ENCODE peak calls at places on chromosomes 11 and 22, in nine cellular contexts. O is colonic mucosa; C is cardiac muscle cell; Y is CD8-positive, alpha-beta T cell; J is neural progenitor cell; B is stomach; F is psoas muscle; I is CD4-positive, alpha-beta memory T cell; N is right lobe of liver. P is an unnamed sample. For H3K4me1, the result is how much of the 10 kb centered on the place peaks cover.

GRCh38 chr22:22697377-22698120 is 53.1 kb downstream of the GGTLC2 start:
- DNase-seq in O (no peak), C (no peak), Y (no peak), J (no peak), B (no peak), F (no peak), I (no peak), N (no peak), P (no peak)

GRCh38 chr11:126834149-126834548 is 166.4 kb downstream of the KIRREL3 start:
- DNase-seq in O (no peak), C (no peak), Y (no peak), J (no peak), B (no peak), F (no peak), I (no peak), N (no peak), P (no peak)

GRCh38 chr11:92224394-92225205 is at the start of gene FAT3:
- DNase-seq in O (peak), C (peak), Y (no peak), J (peak), B (no peak), F (peak), I (no peak), N (no peak), P (no peak)

GRCh38 chr22:33474587-33474986 is 416.4 kb upstream of the SYN3 start:
- DNase-seq in O (no peak), C (no peak), Y (no peak), J (no peak), B (no peak), F (no peak), I (no peak), N (no peak), P (no peak)

GRCh38 chr11:1839924-1840779 is 1.4 kb downstream of the TNNI2 start:
- DNase-seq in O (peak), C (no peak), Y (no peak), J (no peak), B (peak), F (peak), I (no peak), N (peak), P (no peak)

GRCh38 chr11:22634897-22635629 is 9.4 kb upstream of the FANCF start:
- DNase-seq in O (no peak), C (no peak), Y (no peak), J (no peak), B (no peak), F (no peak), I (no peak), N (peak), P (no peak)

GRCh38 chr11:76634934-76635333 is 35.6 kb downstream of the LRRC32 start:
- DNase-seq in O (peak), C (no peak), Y (no peak), J (no peak), B (no peak), F (no peak), I (no peak), N (no peak), P (no peak)

GRCh38 chr11:23573430-23573829 is 713.2 kb upstream of the CCDC179 start:
- DNase-seq in O (no peak), C (no peak), Y (no peak), J (no peak), B (no peak), F (no peak), I (no peak), N (no peak), P (no peak)

GRCh38 chr11:120334894-120335462 is 1.2 kb upstream of the ARHGEF12 start:
- DNase-seq in O (peak), C (peak), Y (peak), J (peak), B (peak), F (no peak), I (peak), N (no peak), P (peak)

GRCh38 chr11:68242616-68243015 is 29.2 kb downstream of the C11orf24 start:
- DNase-seq in O (no peak), C (no peak), Y (no peak), J (no peak), B (no peak), F (no peak), I (no peak), N (no peak), P (no peak)

GRCh38 chr22:50505776-50506610 is 1.5 kb downstream of the LMF2 start:
- DNase-seq in O (no peak), C (no peak), Y (no peak), J (no peak), B (no peak), F (no peak), I (no peak), N (no peak), P (no peak)

GRCh38 chr11:71341173-71341572 is 88.8 kb upstream of the SHANK2 start:
- DNase-seq in O (no peak), C (no peak), Y (no peak), J (no peak), B (no peak), F (no peak), I (no peak), N (no peak), P (no peak)

GRCh38 chr11:69878927-69879733 is 59.9 kb upstream of the FGF3 start:
- DNase-seq in O (no peak), C (no peak), Y (no peak), J (no peak), B (no peak), F (no peak), I (no peak), N (peak), P (no peak)

GRCh38 chr22:46027219-46028068 is 50.5 kb upstream of the WNT7B start:
- DNase-seq in O (peak), C (peak), Y (no peak), J (peak), B (peak), F (peak), I (no peak), N (peak), P (no peak)

GRCh38 chr11:93933230-93933629 is 82.8 kb upstream of the VSTM5 start:
- DNase-seq in O (no peak), C (no peak), Y (no peak), J (no peak), B (no peak), F (no peak), I (no peak), N (no peak), P (no peak)

GRCh38 chr11:2465201-2466068 is 20.6 kb downstream of the KCNQ1 start:
- DNase-seq in O (peak), C (no peak), Y (no peak), J (no peak), B (peak), F (no peak), I (no peak), N (no peak), P (no peak)

GRCh38 chr11:101913631-101914030 is 1.2 kb upstream of the CEP126 start:
- DNase-seq in O (no peak), C (no peak), Y (no peak), J (no peak), B (no peak), F (no peak), I (no peak), N (no peak), P (no peak)

GRCh38 chr11:9138612-9139579 is 47.5 kb upstream of the SCUBE2 start:
- DNase-seq in O (peak), C (no peak), Y (no peak), J (no peak), B (peak), F (no peak), I (no peak), N (no peak), P (no peak)

GRCh38 chr22:49257551-49257951 is 570.1 kb downstream of the BRD1 start:
- DNase-seq in O (no peak), C (no peak), Y (no peak), J (no peak), B (peak), F (no peak), I (no peak), N (no peak), P (no peak)

GRCh38 chr11:19905280-19905853 is 192.7 kb downstream of the NAV2 start:
- DNase-seq in O (no peak), C (peak), Y (no peak), J (peak), B (no peak), F (no peak), I (no peak), N (no peak), P (no peak)

DNA sequence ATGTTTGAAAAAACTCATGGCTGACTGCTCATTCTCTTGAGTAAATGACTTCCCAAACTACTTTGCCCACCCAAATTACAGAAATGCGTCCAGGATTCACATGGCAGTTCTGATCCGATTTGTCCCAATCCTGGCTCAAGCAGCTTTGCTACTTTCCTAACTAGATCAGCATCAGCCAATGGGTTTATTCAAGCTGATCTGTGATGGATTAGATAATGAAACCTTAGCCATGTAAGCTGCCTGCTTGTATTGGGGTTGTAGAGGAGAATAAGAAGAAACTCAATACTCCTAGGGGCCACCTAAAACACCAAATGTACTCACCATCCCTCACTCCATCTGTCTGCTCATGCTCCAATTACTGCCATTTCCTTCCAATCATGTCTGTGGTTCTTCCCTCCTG is 7.0 kb downstream of the RBFOX2 start:
- DNase-seq in O (no peak), C (no peak), Y (no peak), J (no peak), B (no peak), F (no peak), I (no peak), N (no peak), P (no peak)
- H3K4me1 ChIP-seq in O (under half), C (under half), Y (under half), J (half or more), B (half or more), F (under half), I (under half), N (under half), P (under half)

GRCh38 chr11:96576383-96576782 is 186.6 kb downstream of the JRKL start:
- DNase-seq in O (no peak), C (no peak), Y (no peak), J (no peak), B (no peak), F (no peak), I (no peak), N (no peak), P (no peak)

GRCh38 chr11:96579642-96580041 is 189.8 kb downstream of the JRKL start:
- DNase-seq in O (no peak), C (no peak), Y (no peak), J (no peak), B (no peak), F (no peak), I (no peak), N (no peak), P (no peak)

GRCh38 chr11:96578379-96578778 is 188.6 kb downstream of the JRKL start:
- DNase-seq in O (no peak), C (no peak), Y (no peak), J (no peak), B (no peak), F (no peak), I (no peak), N (no peak), P (no peak)
- H3K4me1 ChIP-seq in O (under half), C (under half), Y (under half), J (under half), B (under half), F (under half), I (under half), N (under half), P (under half)

GRCh38 chr11:123407996-123408597 is 22.0 kb upstream of the GRAMD1B start:
- DNase-seq in O (no peak), C (no peak), Y (no peak), J (no peak), B (no peak), F (no peak), I (no peak), N (no peak), P (no peak)
- H3K4me1 ChIP-seq in O (under half), C (under half), Y (under half), J (half or more), B (under half), F (under half), I (under half), N (under half), P (under half)

DNA sequence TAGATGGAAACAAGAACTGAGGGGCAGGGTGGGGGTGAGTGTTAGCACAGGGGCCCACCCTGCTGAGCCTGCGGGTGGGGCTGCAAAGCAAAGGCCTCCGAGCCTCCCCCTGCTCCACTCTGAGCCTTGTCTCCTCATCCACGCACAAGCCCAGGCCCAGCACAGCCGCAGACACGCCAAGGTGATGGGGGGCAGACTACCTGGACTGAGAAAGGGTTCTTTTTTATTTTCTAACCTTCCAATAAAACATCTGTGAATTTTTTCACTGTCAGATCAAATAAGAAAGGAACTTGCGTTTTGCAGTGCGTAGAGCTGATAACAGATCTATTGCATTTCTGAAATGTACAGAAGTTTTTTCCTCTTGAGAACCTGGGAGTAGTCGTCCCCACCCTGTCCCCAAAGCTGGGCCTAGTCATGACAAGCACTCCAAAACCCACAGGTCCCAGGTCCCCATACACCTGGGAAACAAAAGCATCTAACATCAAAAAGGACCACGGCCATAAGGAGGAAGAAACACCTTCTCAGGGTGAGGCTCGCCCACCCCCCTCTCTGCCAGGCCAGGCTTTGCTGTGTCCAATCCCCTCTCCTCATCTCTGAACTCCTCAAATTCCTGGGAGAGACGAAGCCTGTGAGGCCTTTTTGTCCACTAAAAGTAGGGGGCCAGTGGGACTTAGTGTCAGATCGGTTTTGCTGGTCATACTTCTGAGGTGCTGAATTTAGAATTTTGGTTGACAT is 22.7 kb upstream of the CD5 start:
- DNase-seq in O (no peak), C (no peak), Y (peak), J (peak), B (no peak), F (no peak), I (peak), N (peak), P (no peak)
- H3K4me1 ChIP-seq in O (under half), C (under half), Y (half or more), J (under half), B (under half), F (under half), I (half or more), N (under half), P (half or more)

DNA sequence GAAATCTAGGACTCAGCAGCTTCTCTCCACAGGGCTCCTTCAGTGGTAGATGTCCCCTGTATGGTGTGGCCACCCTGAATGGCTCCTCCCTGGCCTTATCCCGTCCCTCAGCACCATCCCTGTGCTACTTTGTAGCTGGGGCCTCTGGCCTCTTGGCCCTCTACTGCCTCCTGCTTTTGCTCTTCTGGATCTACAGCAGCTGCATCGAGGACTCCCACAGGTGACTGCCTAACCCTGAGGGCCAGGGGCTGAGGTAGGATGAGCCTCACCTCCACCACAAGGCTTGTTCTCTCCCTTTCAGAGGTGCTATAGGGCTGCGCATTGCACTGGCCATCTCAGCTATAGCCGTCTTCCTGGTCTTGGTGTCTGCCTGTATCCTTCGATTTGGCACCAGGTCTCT is 1.8 kb downstream of the TMEM179B start:
- DNase-seq in O (no peak), C (no peak), Y (no peak), J (no peak), B (no peak), F (no peak), I (no peak), N (no peak), P (no peak)
- H3K4me1 ChIP-seq in O (under half), C (under half), Y (under half), J (under half), B (half or more), F (under half), I (half or more), N (under half), P (under half)

GRCh38 chr22:37244114-37244921 is at the start of gene RAC2:
- DNase-seq in O (peak), C (peak), Y (peak), J (peak), B (peak), F (peak), I (peak), N (peak), P (peak)

GRCh38 chr22:37245740-37246139 is 1.7 kb upstream of the RAC2 start:
- DNase-seq in O (no peak), C (no peak), Y (no peak), J (no peak), B (no peak), F (no peak), I (no peak), N (no peak), P (no peak)

GRCh38 chr22:37243402-37244113 is 511 bp downstream of the RAC2 start:
- DNase-seq in O (no peak), C (no peak), Y (peak), J (no peak), B (no peak), F (no peak), I (no peak), N (no peak), P (no peak)

GRCh38 chr22:37242395-37242918 is 1.6 kb downstream of the RAC2 start:
- DNase-seq in O (peak), C (no peak), Y (peak), J (no peak), B (peak), F (peak), I (peak), N (peak), P (peak)

GRCh38 chr22:37244922-37245722 is 1.1 kb upstream of the RAC2 start:
- DNase-seq in O (no peak), C (no peak), Y (no peak), J (no peak), B (no peak), F (no peak), I (no peak), N (no peak), P (no peak)
- H3K4me1 ChIP-seq in O (under half), C (under half), Y (under half), J (under half), B (under half), F (under half), I (under half), N (under half), P (under half)

DNA sequence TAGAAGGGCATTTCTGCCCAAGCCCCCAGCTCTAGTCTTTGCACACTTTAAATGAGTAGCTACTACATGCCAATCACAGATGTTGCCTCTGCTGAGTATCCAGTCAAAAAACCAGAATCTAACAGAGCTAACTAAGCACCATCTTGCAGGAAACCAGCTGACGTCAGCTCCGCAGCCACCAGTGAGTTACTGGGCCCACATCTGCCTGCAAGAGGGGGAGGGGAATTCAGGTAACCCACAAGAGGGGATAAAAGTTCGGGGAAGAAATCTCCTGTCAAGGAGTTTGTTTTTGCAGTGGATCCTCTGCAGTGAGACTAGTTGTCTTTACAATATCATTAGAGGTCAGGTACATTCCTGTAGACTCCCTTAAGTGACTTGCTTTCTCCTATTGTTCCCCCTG is 9.2 kb downstream of the CD44 start:
- DNase-seq in O (no peak), C (no peak), Y (peak), J (no peak), B (no peak), F (no peak), I (peak), N (no peak), P (peak)
- H3K4me1 ChIP-seq in O (under half), C (under half), Y (half or more), J (under half), B (half or more), F (under half), I (half or more), N (under half), P (half or more)

GRCh38 chr11:85627332-85627997 is at the start of gene DLG2:
- DNase-seq in O (peak), C (peak), Y (no peak), J (peak), B (no peak), F (no peak), I (no peak), N (no peak), P (peak)
- H3K4me1 ChIP-seq in O (under half), C (under half), Y (under half), J (under half), B (under half), F (under half), I (under half), N (under half), P (under half)

DNA sequence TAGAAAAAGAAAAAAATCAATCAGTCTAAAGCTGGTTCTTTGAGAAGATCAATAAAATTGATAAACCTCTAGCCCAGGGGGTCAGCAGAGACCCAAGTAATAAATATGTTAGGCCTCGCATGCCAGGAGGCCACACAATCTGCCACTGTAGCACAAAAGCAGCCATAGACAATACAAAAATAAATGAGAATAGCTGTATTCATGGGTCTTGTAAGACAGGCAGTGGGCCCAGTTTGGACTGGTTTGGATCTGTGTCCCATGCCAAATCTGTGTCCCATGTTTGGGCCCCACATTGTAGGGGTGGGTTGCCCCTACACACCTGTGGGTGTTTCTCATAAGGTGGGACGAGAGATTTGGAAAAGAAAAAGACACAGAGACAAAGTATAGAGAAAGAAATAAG is 6.6 kb upstream of the PLAAT4 start:
- DNase-seq in O (no peak), C (no peak), Y (no peak), J (no peak), B (no peak), F (no peak), I (no peak), N (no peak), P (no peak)
- H3K4me1 ChIP-seq in O (under half), C (under half), Y (half or more), J (under half), B (under half), F (under half), I (half or more), N (under half), P (half or more)